ENCODE peak calls at places on chromosomes 1 and 21, in four cellular contexts. R, A, Q and U are unnamed samples.

GRCh38 chr1:23101891-23102688 is 66.6 kb downstream of the LUZP1 start:
- DNase-seq in R (no peak), A (no peak), Q (no peak), U (no peak)

GRCh38 chr1:152517237-152517811 is 3.0 kb downstream of the CRCT1 start:
- DNase-seq in R (no peak), A (no peak), Q (no peak), U (no peak)

GRCh38 chr1:24163999-24164398 is 21.1 kb upstream of the IL22RA1 start:
- DNase-seq in R (no peak), A (no peak), Q (no peak), U (no peak)

GRCh38 chr1:168373869-168374268 is 93.2 kb downstream of the TBX19 start:
- DNase-seq in R (no peak), A (peak; percentile 65), Q (no peak), U (no peak)

GRCh38 chr1:76881726-76882125 is 14.4 kb downstream of the ST6GALNAC5 start:
- DNase-seq in R (no peak), A (no peak), Q (no peak), U (no peak)

GRCh38 chr1:205748398-205749093 is 1.4 kb downstream of the NUCKS1 start:
- DNase-seq in R (peak; percentile 28), A (peak; percentile 47), Q (no peak), U (no peak)

GRCh38 chr1:42765832-42766722 is 751 bp downstream of the P3H1 start:
- DNase-seq in R (peak; percentile 79), A (peak; percentile 63), Q (no peak), U (no peak)

GRCh38 chr1:218259800-218260199 is 25.3 kb upstream of the RRP15 start:
- DNase-seq in R (no peak), A (peak; percentile 69), Q (no peak), U (no peak)

GRCh38 chr1:160996195-160996594 is 24.8 kb downstream of the F11R start:
- DNase-seq in R (no peak), A (no peak), Q (no peak), U (no peak)

GRCh38 chr1:51973587-51974474 is 16.7 kb downstream of the RAB3B start:
- DNase-seq in R (no peak), A (no peak), Q (no peak), U (peak; percentile 30)

GRCh38 chr1:45552309-45552708 is 1.7 kb downstream of the AKR1A1 start:
- DNase-seq in R (no peak), A (no peak), Q (no peak), U (no peak)

GRCh38 chr1:2639203-2639602 is 6.4 kb upstream of the MMEL1 start:
- DNase-seq in R (peak; percentile 39), A (no peak), Q (no peak), U (no peak)

GRCh38 chr1:41653574-41653973 is 169.1 kb upstream of the EDN2 start:
- DNase-seq in R (no peak), A (no peak), Q (no peak), U (no peak)

GRCh38 chr1:22309572-22309971 is 142.1 kb upstream of the ZBTB40 start:
- DNase-seq in R (no peak), A (no peak), Q (no peak), U (no peak)

GRCh38 chr1:162349635-162350330 is 26.9 kb downstream of the SPATA46 start:
- DNase-seq in R (no peak), A (peak; percentile 55), Q (no peak), U (no peak)

GRCh38 chr1:43961692-43962091 is 8.1 kb upstream of the DPH2 start:
- DNase-seq in R (no peak), A (no peak), Q (no peak), U (no peak)

GRCh38 chr1:170284016-170284415 is 138.3 kb downstream of the NTMT2 start:
- DNase-seq in R (no peak), A (no peak), Q (no peak), U (no peak)

GRCh38 chr1:66248746-66249145 is 285.2 kb upstream of the SGIP1 start:
- DNase-seq in R (no peak), A (no peak), Q (no peak), U (no peak)

GRCh38 chr1:74180490-74180889 is 17.5 kb downstream of the LRRIQ3 start:
- DNase-seq in R (no peak), A (no peak), Q (no peak), U (no peak)

GRCh38 chr1:206975313-206975712 is 5.1 kb upstream of the FCAMR start:
- DNase-seq in R (peak; percentile 33), A (no peak), Q (no peak), U (no peak)

GRCh38 chr1:226894826-226895225 is 24.4 kb downstream of the PSEN2 start:
- DNase-seq in R (no peak), A (no peak), Q (no peak), U (no peak)

GRCh38 chr1:228723287-228723686 is 12.0 kb upstream of the RHOU start:
- DNase-seq in R (no peak), A (no peak), Q (no peak), U (no peak)

GRCh38 chr1:21816602-21817302 is 4.7 kb downstream of the LDLRAD2 start:
- DNase-seq in R (no peak), A (no peak), Q (no peak), U (no peak)

GRCh38 chr1:101112051-101112770 is 86.6 kb upstream of the DPH5 start:
- DNase-seq in R (no peak), A (peak; percentile 22), Q (no peak), U (peak; percentile 43)

GRCh38 chr1:228374711-228375577 is 31.7 kb downstream of the TRIM11 start:
- DNase-seq in R (no peak), A (no peak), Q (no peak), U (no peak)

GRCh38 chr21:31744162-31744800 is 12.4 kb upstream of the SCAF4 start:
- DNase-seq in R (no peak), A (no peak), Q (no peak), U (no peak)

GRCh38 chr1:32878183-32878582 is 7.5 kb upstream of the FNDC5 start:
- DNase-seq in R (no peak), A (peak; percentile 20), Q (no peak), U (no peak)
- TF ChIP-seq NRF1 in R (no peak), A (no peak), Q (no peak), U (no peak)

GRCh38 chr1:193685986-193686385 is 499.6 kb upstream of the B3GALT2 start:
- DNase-seq in R (no peak), A (no peak), Q (no peak), U (no peak)
- TF ChIP-seq NRF1 in R (no peak), A (no peak), Q (no peak), U (no peak)

GRCh38 chr1:230728710-230729392 is 14.9 kb upstream of the AGT start:
- DNase-seq in R (no peak), A (no peak), Q (no peak), U (no peak)
- TF ChIP-seq NRF1 in R (no peak), A (no peak), Q (no peak), U (no peak)

DNA sequence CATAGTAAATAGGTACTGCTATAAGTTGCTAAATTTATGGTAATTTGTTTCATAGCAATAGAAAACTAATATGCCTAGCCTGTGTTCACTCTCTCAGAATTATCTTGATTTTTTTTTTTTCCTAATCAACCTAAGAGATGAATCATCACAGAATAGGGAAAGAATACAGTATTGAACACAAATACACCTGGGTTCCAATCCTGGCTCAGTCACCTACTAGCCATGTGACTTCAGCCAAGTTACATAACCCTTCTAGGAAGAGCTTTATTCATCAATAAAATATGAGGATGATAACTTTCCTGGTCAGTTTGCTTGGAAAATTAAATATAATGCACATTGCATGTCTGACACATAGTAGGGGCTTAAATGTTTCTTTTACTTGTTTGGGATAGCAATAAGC is 279.5 kb downstream of the FOXD2 start:
- DNase-seq in R (no peak), A (no peak), Q (no peak), U (no peak)
- TF ChIP-seq NRF1 in R (no peak), A (no peak), Q (no peak), U (no peak)

DNA sequence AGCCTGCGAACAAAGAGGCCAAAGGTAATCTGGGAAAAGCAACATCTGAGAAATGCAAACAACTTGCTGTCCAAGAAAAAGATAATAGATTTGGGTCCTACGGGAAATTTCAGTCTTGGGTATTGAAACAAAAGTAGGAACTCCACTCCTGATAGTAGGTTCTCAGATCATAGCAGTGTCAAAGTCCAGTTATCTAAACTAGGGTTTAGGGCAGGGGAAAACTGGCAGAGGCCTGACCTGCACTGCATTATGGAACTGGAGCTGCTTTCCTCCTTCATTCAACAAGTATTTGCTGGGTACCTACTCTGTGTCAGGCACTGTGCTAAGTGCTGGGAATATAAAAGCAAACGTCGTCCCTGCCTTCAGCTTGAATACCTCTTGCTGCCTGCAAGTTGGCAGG is 60.7 kb upstream of the NGF start:
- DNase-seq in R (no peak), A (no peak), Q (no peak), U (no peak)
- TF ChIP-seq NRF1 in R (no peak), A (no peak), Q (no peak), U (no peak)

GRCh38 chr1:200724064-200724463 is 14.6 kb upstream of the CAMSAP2 start:
- DNase-seq in R (no peak), A (no peak), Q (no peak), U (no peak)
- TF ChIP-seq NRF1 in R (no peak), A (no peak), Q (no peak), U (no peak)

GRCh38 chr1:233859446-233859845 is 45.0 kb upstream of the SLC35F3 start:
- DNase-seq in R (no peak), A (no peak), Q (no peak), U (no peak)
- TF ChIP-seq NRF1 in R (no peak), A (no peak), Q (no peak), U (no peak)